ENCODE peak calls at places on chromosomes 1 and 21, in eight cellular contexts. Q is GM06990; J is IMR-90; G is RWPE2; F is stomach; X is CD4-positive, CD25-positive, alpha-beta regulatory T cell; I is CD8-positive, alpha-beta memory T cell; A is sigmoid colon. C is an unnamed sample.

GRCh38 chr21:33428669-33429068 is 25.5 kb downstream of the IFNGR2 start:
- DNase-seq in Q (no peak), A (no peak), F (no peak), I (no peak), J (no peak), G (peak; percentile 94), X (no peak), C (no peak)

GRCh38 chr1:176857632-176858031 is 306.9 kb downstream of the ASTN1 start:
- DNase-seq in I (no peak), G (no peak), X (no peak), Q (no peak), F (no peak), A (no peak), J (no peak), C (no peak)

GRCh38 chr1:84691139-84691783 is 1.0 kb upstream of the SSX2IP start:
- DNase-seq in Q (no peak), I (no peak), G (no peak), X (no peak), A (no peak), F (no peak), J (no peak), C (no peak)

GRCh38 chr1:204650911-204651570 is 34.5 kb downstream of the LRRN2 start:
- DNase-seq in J (no peak), I (no peak), Q (no peak), A (no peak), F (no peak), G (no peak), X (no peak), C (no peak)

GRCh38 chr21:25895565-25896205 is 160.9 kb downstream of the GABPA start:
- DNase-seq in J (peak; percentile 45), Q (no peak), F (no peak), X (peak; percentile 27), I (peak; percentile 21), A (no peak), G (no peak), C (no peak)

GRCh38 chr1:248804771-248805681 is 20.7 kb downstream of the SH3BP5L start:
- DNase-seq in J (no peak), Q (peak; percentile 63), A (no peak), F (no peak), G (no peak), I (no peak), X (no peak), C (no peak)

GRCh38 chr1:248670003-248670402 is 14.7 kb upstream of the OR2T27 start:
- DNase-seq in J (no peak), Q (no peak), I (no peak), G (no peak), X (no peak), F (no peak), A (no peak), C (no peak)

GRCh38 chr1:87794788-87795614 is 466.3 kb downstream of the LMO4 start:
- DNase-seq in A (no peak), F (no peak), G (peak; percentile 55), X (no peak), J (peak; percentile 87), Q (no peak), I (no peak), C (no peak)

GRCh38 chr1:167821356-167821685 is 92.6 kb downstream of the ADCY10 start:
- DNase-seq in Q (no peak), J (no peak), I (no peak), G (no peak), F (no peak), A (no peak), X (no peak), C (no peak)

GRCh38 chr1:8120693-8121260 is 94.7 kb upstream of the ERRFI1 start:
- DNase-seq in J (peak; percentile 34), Q (no peak), A (no peak), X (no peak), F (peak; percentile 67), I (no peak), G (no peak), C (no peak)

GRCh38 chr1:33074193-33074945 is 6.6 kb upstream of the AZIN2 start:
- DNase-seq in I (no peak), J (no peak), Q (no peak), X (no peak), F (no peak), A (no peak), G (no peak), C (no peak)

GRCh38 chr1:58769809-58770345 is 14.0 kb downstream of the JUN start:
- DNase-seq in J (no peak), G (no peak), A (no peak), Q (no peak), X (no peak), I (no peak), F (no peak), C (no peak)

GRCh38 chr1:35243681-35244080 is 24.8 kb upstream of the ZMYM4 start:
- DNase-seq in F (no peak), X (no peak), G (no peak), Q (no peak), I (no peak), J (no peak), A (no peak), C (no peak)

GRCh38 chr1:13893456-13893855 is 193.5 kb downstream of the PRDM2 start:
- DNase-seq in J (no peak), A (no peak), I (no peak), X (no peak), F (no peak), Q (no peak), G (no peak), C (no peak)
- H3K4me3 ChIP-seq in J (no peak overlapping the region), A (peak overlapping the region; percentile 46), I (no peak overlapping the region), X (no peak overlapping the region), F (peak overlapping the region; percentile 41), Q (no peak overlapping the region), G (no peak overlapping the region), C (no peak overlapping the region)

DNA sequence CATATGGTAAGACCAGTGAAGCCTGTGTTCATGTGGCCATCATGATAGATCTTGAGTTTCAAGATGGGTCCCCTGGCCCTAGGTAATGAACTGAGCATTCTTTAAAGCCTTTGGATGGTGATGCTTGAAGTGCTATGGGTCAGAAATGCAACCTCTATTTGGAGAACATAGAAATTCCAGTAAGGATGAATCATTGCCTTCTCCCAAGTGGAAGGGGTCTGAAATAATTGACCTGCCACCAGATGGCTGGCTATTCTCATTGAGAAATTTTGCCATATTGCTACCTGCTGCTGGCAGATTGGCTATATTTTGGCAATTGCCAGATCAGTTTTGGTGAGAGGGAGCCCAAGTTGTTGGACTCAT is 739 bp upstream of the IFI6 start:
- DNase-seq in Q (no peak), J (peak; percentile 55), I (no peak), G (no peak), F (no peak), X (no peak), A (no peak), C (no peak)
- H3K4me3 ChIP-seq in Q (peak overlapping the region; percentile 63), J (peak overlapping the region; percentile 48), I (peak overlapping the region; percentile 68), G (no peak overlapping the region), F (peak overlapping the region; percentile 61), X (peak overlapping the region; percentile 95), A (peak overlapping the region; percentile 55), C (peak overlapping the region; percentile 36)

GRCh38 chr1:197924516-197925123 is 7.4 kb downstream of the LHX9 start:
- DNase-seq in Q (no peak), X (peak; percentile 62), I (no peak), A (no peak), F (no peak), J (peak; percentile 61), G (no peak), C (no peak)

GRCh38 chr1:197927908-197928665 is 10.9 kb downstream of the LHX9 start:
- DNase-seq in F (no peak), J (no peak), Q (no peak), I (no peak), G (no peak), A (no peak), X (no peak), C (no peak)

GRCh38 chr1:197933647-197934046 is 16.5 kb downstream of the LHX9 start:
- DNase-seq in J (no peak), I (no peak), G (no peak), Q (no peak), A (no peak), F (no peak), X (no peak), C (no peak)

GRCh38 chr1:197933016-197933415 is 15.8 kb downstream of the LHX9 start:
- DNase-seq in J (no peak), I (no peak), G (no peak), F (no peak), Q (no peak), A (no peak), X (no peak), C (no peak)

DNA sequence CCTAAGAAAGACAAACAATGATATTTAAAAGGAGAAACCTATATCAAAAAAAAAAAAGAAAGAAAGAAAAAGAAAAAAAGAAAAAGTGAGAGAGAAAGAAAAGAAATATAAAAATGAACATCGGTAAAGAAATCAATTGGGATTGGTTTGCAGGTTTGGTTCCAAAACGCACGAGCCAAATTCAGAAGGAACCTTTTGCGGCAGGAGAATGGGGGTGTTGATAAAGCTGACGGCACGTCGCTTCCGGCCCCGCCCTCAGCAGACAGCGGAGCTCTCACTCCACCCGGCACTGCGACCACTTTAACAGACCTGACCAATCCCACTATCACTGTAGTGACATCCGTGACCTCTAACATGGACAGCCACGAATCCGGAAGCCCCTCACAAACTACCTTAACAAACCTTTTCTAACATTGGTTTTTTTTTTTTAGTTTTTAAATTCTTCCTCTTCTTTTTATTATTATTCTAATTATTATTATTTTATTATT is 11.7 kb downstream of the LHX9 start:
- DNase-seq in G (no peak), Q (peak; percentile 50), X (peak; percentile 59), I (no peak), A (no peak), F (no peak), J (no peak), C (no peak)
- H3K4me3 ChIP-seq in G (peak overlapping the region; percentile 11), Q (peak overlapping the region; percentile 30), X (no peak overlapping the region), I (no peak overlapping the region), A (no peak overlapping the region), F (no peak overlapping the region), J (peak overlapping the region; percentile 45), C (peak overlapping the region; percentile 29)

GRCh38 chr21:45983981-45984551 is 2.5 kb downstream of the COL6A1 start:
- DNase-seq in A (peak; percentile 92), G (peak; percentile 60), I (no peak), J (no peak), F (no peak), X (no peak), Q (no peak), C (no peak)
- H3K4me3 ChIP-seq in A (peak overlapping the region; percentile 79), G (no peak overlapping the region), I (no peak overlapping the region), J (peak overlapping the region; percentile 95), F (peak overlapping the region; percentile 89), X (no peak overlapping the region), Q (no peak overlapping the region), C (peak overlapping the region; percentile 84)

GRCh38 chr1:27832762-27833161 is 2.2 kb downstream of the PPP1R8 start:
- DNase-seq in A (no peak), Q (no peak), F (no peak), X (no peak), J (peak; percentile 62), I (no peak), G (no peak), C (no peak)
- H3K4me3 ChIP-seq in A (no peak overlapping the region), Q (no peak overlapping the region), F (no peak overlapping the region), X (no peak overlapping the region), J (no peak overlapping the region), I (no peak overlapping the region), G (no peak overlapping the region), C (no peak overlapping the region)

GRCh38 chr1:17561252-17561558 is 21.7 kb downstream of the ARHGEF10L start:
- DNase-seq in G (no peak), Q (no peak), X (no peak), F (no peak), I (no peak), J (no peak), A (no peak), C (no peak)
- H3K4me3 ChIP-seq in G (no peak overlapping the region), Q (no peak overlapping the region), X (no peak overlapping the region), F (no peak overlapping the region), I (no peak overlapping the region), J (no peak overlapping the region), A (peak overlapping the region; percentile 6), C (no peak overlapping the region)